ENCODE peak calls at places on chromosomes 5 and 9, in nine cellular contexts. H, E, B, I, J, O, K, Q and L are unnamed samples.
A peak's percentile ranks its signal among the peaks of the same experiment; 100 is the strongest.

GRCh38 chr5:168724227-168724626 is 145.1 kb upstream of the PANK3 start:
- DNase-seq in H (no peak), E (no peak), B (no peak), I (no peak), J (no peak), O (no peak), K (no peak), Q (no peak), L (no peak)

GRCh38 chr5:80588858-80589540 is 18.9 kb upstream of the ANKRD34B start:
- DNase-seq in H (no peak), E (no peak), B (no peak), I (no peak), J (no peak), O (no peak), K (no peak), Q (no peak), L (no peak)

GRCh38 chr5:141560725-141561483 is 57.9 kb downstream of the DIAPH1 start:
- DNase-seq in H (no peak), E (peak; percentile 8), B (peak; percentile 99), I (peak; percentile 76), J (peak; percentile 80), O (peak; percentile 88), K (peak; percentile 99), Q (peak; percentile 91), L (peak; percentile 89)

GRCh38 chr5:22852807-22853670 is at the start of gene CDH12:
- DNase-seq in H (peak; percentile 67), E (no peak), B (peak; percentile 32), I (peak; percentile 25), J (no peak), O (no peak), K (no peak), Q (no peak), L (no peak)

GRCh38 chr5:137470111-137470920 is 28.8 kb downstream of the SPOCK1 start:
- DNase-seq in H (no peak), E (no peak), B (peak; percentile 18), I (peak; percentile 94), J (no peak), O (no peak), K (peak; percentile 88), Q (peak; percentile 12), L (no peak)

GRCh38 chr5:38258319-38259061 is at the start of gene EGFLAM:
- DNase-seq in H (no peak), E (no peak), B (peak; percentile 1), I (no peak), J (no peak), O (peak; percentile 59), K (no peak), Q (peak; percentile 26), L (peak; percentile 54)

GRCh38 chr5:157965989-157966388 is 107.0 kb upstream of the CLINT1 start:
- DNase-seq in H (no peak), E (no peak), B (no peak), I (no peak), J (no peak), O (no peak), K (no peak), Q (no peak), L (no peak)

GRCh38 chr5:61044545-61044944 is 99.5 kb downstream of the NDUFAF2 start:
- DNase-seq in H (no peak), E (no peak), B (no peak), I (no peak), J (no peak), O (no peak), K (no peak), Q (no peak), L (no peak)

GRCh38 chr5:87300744-87301143 is 33.1 kb downstream of the RASA1 start:
- DNase-seq in H (no peak), E (no peak), B (peak; percentile 84), I (peak; percentile 97), J (no peak), O (no peak), K (peak; percentile 83), Q (no peak), L (no peak)

GRCh38 chr9:14313951-14314423 is at the start of gene NFIB:
- DNase-seq in H (peak; percentile 78), E (no peak), B (peak; percentile 68), I (peak; percentile 53), J (peak; percentile 36), O (peak; percentile 75), K (peak; percentile 33), Q (peak; percentile 70), L (peak; percentile 69)

GRCh38 chr5:129906177-129906887 is 2.1 kb downstream of the CHSY3 start:
- DNase-seq in H (no peak), E (no peak), B (peak; percentile 53), I (no peak), J (peak; percentile 9), O (no peak), K (peak; percentile 57), Q (no peak), L (peak; percentile 31)

GRCh38 chr9:73154760-73155159 is 3.1 kb downstream of the ANXA1 start:
- DNase-seq in H (no peak), E (no peak), B (no peak), I (peak; percentile 17), J (no peak), O (no peak), K (peak; percentile 29), Q (no peak), L (no peak)

GRCh38 chr5:10789021-10789420 is 28.0 kb upstream of the DAP start:
- DNase-seq in H (no peak), E (no peak), B (peak; percentile 88), I (peak; percentile 47), J (peak; percentile 10), O (peak; percentile 73), K (peak; percentile 68), Q (no peak), L (no peak)

GRCh38 chr5:133425183-133425582 is 187.2 kb downstream of the FSTL4 start:
- DNase-seq in H (no peak), E (no peak), B (no peak), I (no peak), J (no peak), O (no peak), K (no peak), Q (no peak), L (no peak)

GRCh38 chr5:1003296-1003937 is 5.2 kb upstream of the NKD2 start:
- DNase-seq in H (peak; percentile 9), E (no peak), B (no peak), I (peak; percentile 98), J (peak; percentile 20), O (peak; percentile 3), K (no peak), Q (peak; percentile 15), L (no peak)

GRCh38 chr5:37971483-37972024 is 131.7 kb upstream of the GDNF start:
- DNase-seq in H (no peak), E (no peak), B (no peak), I (no peak), J (no peak), O (no peak), K (no peak), Q (no peak), L (no peak)

GRCh38 chr5:1944408-1944807 is 61.7 kb upstream of the IRX4 start:
- DNase-seq in H (no peak), E (no peak), B (no peak), I (no peak), J (no peak), O (no peak), K (no peak), Q (no peak), L (no peak)

GRCh38 chr5:126031989-126032716 is 391.1 kb upstream of the GRAMD2B start:
- DNase-seq in H (no peak), E (no peak), B (peak; percentile 82), I (peak; percentile 25), J (no peak), O (no peak), K (peak; percentile 33), Q (no peak), L (peak; percentile 73)

GRCh38 chr5:135487839-135488514 is 35.8 kb upstream of the TIFAB start:
- DNase-seq in H (no peak), E (no peak), B (no peak), I (no peak), J (no peak), O (no peak), K (no peak), Q (no peak), L (no peak)
- H3K4me1 ChIP-seq in H (peaks cover 30% of the 10 kb centered on the region), E (peaks cover 27% of the 10 kb centered on the region), B (peaks cover 4% of the 10 kb centered on the region), I (peaks cover 30% of the 10 kb centered on the region), J (peaks cover 16% of the 10 kb centered on the region), O (peaks cover 3% of the 10 kb centered on the region), K (peaks cover 3% of the 10 kb centered on the region), Q (peaks cover 22% of the 10 kb centered on the region), L (peaks cover 17% of the 10 kb centered on the region)

GRCh38 chr9:111902396-111903147 is 6.0 kb downstream of the UGCG start:
- DNase-seq in H (no peak), E (no peak), B (peak; percentile 52), I (no peak), J (no peak), O (no peak), K (peak; percentile 82), Q (no peak), L (no peak)
- H3K27ac ChIP-seq in H (peak overlapping the region; percentile 97), E (no peak overlapping the region), B (peak overlapping the region; percentile 45), I (no peak overlapping the region), J (no peak overlapping the region), O (no peak overlapping the region), K (peak overlapping the region; percentile 38), Q (peak overlapping the region; percentile 59), L (no peak overlapping the region)

DNA sequence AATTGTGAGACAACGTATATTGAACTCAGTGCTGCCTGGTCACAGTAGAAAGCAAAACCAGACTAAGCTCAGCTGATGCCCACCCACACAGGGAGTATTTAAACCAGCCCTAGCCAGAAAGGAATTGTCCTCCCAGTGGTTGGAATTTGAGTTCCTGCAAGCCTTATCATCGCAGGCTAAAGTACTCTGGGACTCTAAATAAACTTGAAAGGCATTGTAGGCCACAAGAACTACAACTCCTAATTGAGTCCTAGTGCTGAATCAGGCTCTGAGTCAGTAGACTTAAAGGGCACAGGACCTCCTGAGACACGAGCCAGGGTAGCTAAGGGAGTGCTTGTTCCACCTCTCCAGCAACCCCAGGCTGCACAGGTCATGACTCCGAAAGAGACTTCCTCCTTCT is 171.4 kb downstream of the MCTP1 start:
- DNase-seq in H (no peak), E (no peak), B (peak; percentile 12), I (peak; percentile 9), J (no peak), O (no peak), K (no peak), Q (no peak), L (no peak)
- TF ChIP-seq CTCF in H (no peak), E (no peak), B (no peak), I (no peak), J (no peak), O (no peak), K (no peak), Q (no peak), L (no peak)

DNA sequence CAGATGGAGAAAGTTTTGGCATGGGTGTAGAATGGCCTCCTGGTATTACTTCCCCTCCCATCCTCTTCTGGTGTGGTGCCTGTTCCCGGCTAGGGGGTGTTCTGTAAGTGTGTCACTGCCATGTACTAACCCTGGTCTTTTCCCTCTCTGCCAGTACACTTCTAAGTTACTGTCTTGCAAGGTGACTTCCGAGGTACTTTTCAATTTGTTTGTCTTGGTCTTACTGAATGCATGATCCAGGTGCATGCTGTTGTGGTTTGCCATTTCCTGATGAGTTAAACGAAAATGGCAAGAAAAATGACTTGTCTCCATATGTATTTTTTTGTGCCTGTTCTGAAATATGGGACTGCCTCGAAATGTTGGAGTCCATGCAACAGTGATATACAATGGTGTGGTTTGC is 46.0 kb downstream of the C9orf152 start:
- DNase-seq in H (no peak), E (no peak), B (no peak), I (no peak), J (no peak), O (no peak), K (no peak), Q (no peak), L (no peak)
- H3K4me1 ChIP-seq in H (peaks cover 51% of the 10 kb centered on the region), E (peaks cover 10% of the 10 kb centered on the region), B (peaks cover 2% of the 10 kb centered on the region), I (no peaks in the 10 kb centered on the region), J (peaks cover 12% of the 10 kb centered on the region), O (no peaks in the 10 kb centered on the region), K (peaks cover 12% of the 10 kb centered on the region), Q (no peaks in the 10 kb centered on the region), L (peaks cover under 1% of the 10 kb centered on the region)

GRCh38 chr9:92098638-92099037 is 16.6 kb downstream of the SPTLC1 start:
- DNase-seq in H (no peak), E (no peak), B (no peak), I (no peak), J (no peak), O (no peak), K (peak; percentile 8), Q (no peak), L (no peak)
- H3K27ac ChIP-seq in H (peak overlapping the region; percentile 74), E (no peak overlapping the region), B (no peak overlapping the region), I (no peak overlapping the region), J (peak overlapping the region; percentile 64), O (no peak overlapping the region), K (peak overlapping the region; percentile 23), Q (peak overlapping the region; percentile 52), L (no peak overlapping the region)